ENCODE peak calls at places on chromosomes 4 and X, in six cellular contexts. V is CD8-positive, alpha-beta T cell; E is stomach; R is endodermal cell; L is gastrocnemius medialis; Y is tibial artery. S is an unnamed sample.

GRCh38 chrX:81261576-81261975 is 59.7 kb downstream of the SH3BGRL start:
- DNase-seq in V (no peak), E (no peak), L (no peak), R (no peak), Y (no peak), S (no peak)

GRCh38 chr4:155653052-155653451 is 13.6 kb upstream of the GUCY1A1 start:
- DNase-seq in R (no peak), L (no peak), Y (no peak), E (no peak), V (no peak), S (no peak)

GRCh38 chr4:124202106-124202505 is 510.4 kb downstream of the ANKRD50 start:
- DNase-seq in V (no peak), E (no peak), R (no peak), L (peak; percentile 22), Y (no peak), S (no peak)

GRCh38 chr4:74047152-74047551 is 8.7 kb upstream of the CXCL3 start:
- DNase-seq in E (no peak), R (no peak), V (no peak), Y (no peak), L (no peak), S (no peak)

GRCh38 chr4:138259801-138260200 is 17.7 kb upstream of the SLC7A11 start:
- DNase-seq in R (no peak), Y (no peak), V (no peak), L (no peak), E (no peak), S (no peak)

GRCh38 chrX:83185887-83186286 is 322.2 kb upstream of the POU3F4 start:
- DNase-seq in E (no peak), R (no peak), L (no peak), V (no peak), Y (no peak), S (no peak)

GRCh38 chrX:80879143-80879542 is 69.5 kb upstream of the BRWD3 start:
- DNase-seq in L (no peak), E (peak; percentile 55), V (no peak), R (no peak), Y (no peak), S (no peak)

GRCh38 chrX:65837875-65838549 is 170.6 kb downstream of the MSN start:
- DNase-seq in E (no peak), Y (no peak), R (no peak), L (no peak), V (no peak), S (no peak)

GRCh38 chr4:187302456-187302855 is 578.8 kb upstream of the FAT1 start:
- DNase-seq in Y (no peak), E (no peak), R (no peak), V (no peak), L (no peak), S (no peak)

GRCh38 chrX:148133099-148133725 is 152.1 kb downstream of the FMR1NB start:
- DNase-seq in E (no peak), R (no peak), Y (no peak), V (no peak), L (no peak), S (no peak)

GRCh38 chr4:17817027-17817426 is 6.2 kb downstream of the NCAPG start:
- DNase-seq in L (no peak), E (no peak), Y (no peak), R (no peak), V (no peak), S (no peak)

GRCh38 chr4:146245246-146245645 is 30.9 kb downstream of the REELD1 start:
- DNase-seq in L (no peak), V (no peak), R (no peak), Y (no peak), E (peak; percentile 38), S (no peak)

GRCh38 chrX:118585296-118585695 is 89.7 kb downstream of the DOCK11 start:
- DNase-seq in L (no peak), V (no peak), R (no peak), E (no peak), Y (no peak), S (no peak)

GRCh38 chr4:16524911-16525574 is 298.8 kb upstream of the TAPT1 start:
- DNase-seq in Y (no peak), L (no peak), R (no peak), V (no peak), E (no peak), S (peak; percentile 44)

GRCh38 chr4:69781458-69782418 is 21.3 kb upstream of the SULT1B1 start:
- DNase-seq in R (peak; percentile 50), Y (no peak), V (no peak), L (no peak), E (no peak), S (no peak)

GRCh38 chrX:4091046-4091760 is 377.8 kb upstream of the PRKX start:
- DNase-seq in V (no peak), L (no peak), R (no peak), E (no peak), Y (no peak), S (no peak)

GRCh38 chr4:41120297-41121217 is 93.8 kb downstream of the APBB2 start:
- DNase-seq in R (no peak), Y (peak; percentile 89), E (peak; percentile 62), L (peak; percentile 66), V (no peak), S (peak; percentile 52)

GRCh38 chr4:98614655-98615054 is 43.8 kb downstream of the TSPAN5 start:
- DNase-seq in R (no peak), V (no peak), Y (no peak), L (no peak), E (no peak), S (no peak)

GRCh38 chrX:64188901-64189300 is 16.6 kb downstream of the AMER1 start:
- DNase-seq in R (no peak), Y (no peak), V (no peak), E (no peak), L (no peak), S (no peak)

GRCh38 chrX:22081475-22082092 is 49.5 kb downstream of the PHEX start:
- DNase-seq in R (peak; percentile 86), Y (no peak), E (peak; percentile 51), L (no peak), V (peak; percentile 10), S (peak; percentile 42)

GRCh38 chr4:70452946-70453345 is 19.1 kb upstream of the MUC7 start:
- DNase-seq in V (no peak), Y (no peak), L (no peak), R (no peak), E (peak; percentile 53), S (no peak)

GRCh38 chr4:104967034-104967401 is 179.7 kb upstream of the TET2 start:
- DNase-seq in V (no peak), L (no peak), R (no peak), E (no peak), Y (no peak), S (no peak)

GRCh38 chr4:42531631-42532030 is 125.3 kb downstream of the ATP8A1 start:
- DNase-seq in Y (no peak), L (no peak), V (no peak), R (no peak), E (no peak), S (no peak)

GRCh38 chrX:78357342-78358055 is 30.1 kb upstream of the CYSLTR1 start:
- DNase-seq in L (no peak), V (no peak), Y (no peak), R (no peak), E (no peak), S (no peak)

GRCh38 chrX:137600769-137601168 is 34.8 kb downstream of the ZIC3 start:
- DNase-seq in R (no peak), L (no peak), Y (no peak), V (no peak), E (no peak), S (no peak)

GRCh38 chr4:37684154-37684553 is 2.0 kb downstream of the RELL1 start:
- DNase-seq in V (no peak), E (no peak), Y (no peak), R (no peak), L (no peak), S (no peak)

GRCh38 chr4:37686373-37687174 is at the start of gene RELL1:
- DNase-seq in L (peak; percentile 100), Y (peak; percentile 100), V (peak; percentile 97), E (peak; percentile 100), R (peak; percentile 100), S (peak; percentile 100)

GRCh38 chr4:37685726-37686372 is 327 bp downstream of the RELL1 start:
- DNase-seq in V (peak; percentile 42), L (peak; percentile 53), R (no peak), E (peak; percentile 58), Y (peak; percentile 80), S (peak; percentile 48)

GRCh38 chr4:37687175-37687525 is 974 bp upstream of the RELL1 start:
- DNase-seq in Y (no peak), V (no peak), R (no peak), E (no peak), L (no peak), S (no peak)

GRCh38 chr4:37685211-37685725 is 908 bp downstream of the RELL1 start:
- DNase-seq in L (no peak), V (peak; percentile 22), R (no peak), Y (no peak), E (no peak), S (no peak)
- H3K4me1 ChIP-seq in L (peaks cover 35% of the 10 kb centered on the region), V (peaks cover 30% of the 10 kb centered on the region), R (no peaks in the 10 kb centered on the region), Y (no peaks in the 10 kb centered on the region), E (peaks cover 34% of the 10 kb centered on the region), S (peaks cover 22% of the 10 kb centered on the region)

GRCh38 chr4:95170176-95170575 is 378.6 kb downstream of the UNC5C start:
- DNase-seq in E (no peak), Y (no peak), V (no peak), L (no peak), R (no peak), S (no peak)

GRCh38 chr4:95162867-95163266 is 385.9 kb downstream of the UNC5C start:
- DNase-seq in Y (no peak), E (no peak), R (no peak), L (no peak), V (no peak), S (no peak)

GRCh38 chr4:95161781-95162469 is 386.8 kb downstream of the UNC5C start:
- DNase-seq in V (no peak), E (no peak), R (peak; percentile 79), L (no peak), Y (no peak), S (no peak)

GRCh38 chr4:95165926-95166524 is 382.7 kb downstream of the UNC5C start:
- DNase-seq in L (no peak), Y (no peak), V (no peak), E (no peak), R (peak; percentile 51), S (peak; percentile 38)

GRCh38 chr4:95167809-95168208 is 381.0 kb downstream of the UNC5C start:
- DNase-seq in R (no peak), Y (no peak), E (no peak), V (no peak), L (no peak), S (no peak)
- TF ChIP-seq CTCF in R (peak; percentile 17), Y (no peak), E (no peak), V (no peak), L (no peak), S (no peak)

GRCh38 chr4:183256343-183256742 is 63.7 kb downstream of the CLDN22 start:
- DNase-seq in Y (no peak), V (no peak), E (no peak), L (no peak), R (no peak), S (no peak)
- H3K36me3 ChIP-seq in Y (peaks cover 44% of the 10 kb centered on the region), V (no peaks in the 10 kb centered on the region), E (peaks cover 20% of the 10 kb centered on the region), L (peaks cover 12% of the 10 kb centered on the region), R (peaks cover 89% of the 10 kb centered on the region), S (peaks cover 11% of the 10 kb centered on the region)

DNA sequence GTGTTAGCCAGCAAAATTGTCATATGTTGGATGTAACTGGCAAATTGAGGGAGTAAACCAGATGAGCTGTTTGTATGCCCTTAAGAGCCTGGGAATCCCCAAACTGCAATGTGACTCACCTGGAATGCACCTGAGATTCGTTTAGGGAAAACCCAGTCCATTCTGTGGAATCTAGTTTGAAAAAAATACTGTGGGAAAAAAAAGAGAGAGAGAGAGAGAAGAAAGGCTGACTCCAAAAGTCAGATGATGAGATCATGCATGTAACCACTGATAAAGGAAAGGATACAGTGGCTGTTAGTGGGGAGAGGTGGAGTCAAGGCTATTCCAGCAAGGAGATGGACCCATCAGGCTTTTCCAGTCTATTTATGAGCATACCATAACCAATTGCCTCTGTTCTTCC is 48.5 kb downstream of the SLC9A7 start:
- DNase-seq in L (no peak), E (no peak), V (no peak), R (no peak), Y (no peak), S (no peak)
- H3K4me1 ChIP-seq in L (no peaks in the 10 kb centered on the region), E (no peaks in the 10 kb centered on the region), V (no peaks in the 10 kb centered on the region), R (no peaks in the 10 kb centered on the region), Y (no peaks in the 10 kb centered on the region), S (no peaks in the 10 kb centered on the region)

S was measured in lung.